ENCODE peak calls at places on chromosomes 16 and 17, in six cellular contexts. One of them, this sample, is unnamed.

GRCh38 chr16:18983565-18984424 is at the start of gene TMC7:
- DNase-seq in lower lobe of right lung: peak
- DNase-seq in NCI-H446: peak
- DNase-seq in stimulated activated CD4-positive, alpha-beta T cell treated with anti-CD3 and anti-CD28 coated beads, Interleukin-2, amount 100 ng/mL, for 24 hours: no peak
- DNase-seq in H9: peak
- DNase-seq in H54: peak
- DNase-seq in this sample: peak

GRCh38 chr17:55420067-55420775 is 1.4 kb downstream of the MMD start:
- DNase-seq in NCI-H446: no peak
- DNase-seq in H54: no peak
- DNase-seq in stimulated activated CD4-positive, alpha-beta T cell treated with anti-CD3 and anti-CD28 coated beads, Interleukin-2, amount 100 ng/mL, for 24 hours: peak
- DNase-seq in H9: no peak
- DNase-seq in lower lobe of right lung: no peak
- DNase-seq in this sample: peak

GRCh38 chr16:65731840-65732239 is 610.0 kb upstream of the CDH11 start:
- DNase-seq in H9: no peak
- DNase-seq in stimulated activated CD4-positive, alpha-beta T cell treated with anti-CD3 and anti-CD28 coated beads, Interleukin-2, amount 100 ng/mL, for 24 hours: no peak
- DNase-seq in H54: no peak
- DNase-seq in NCI-H446: no peak
- DNase-seq in lower lobe of right lung: no peak
- DNase-seq in this sample: no peak

GRCh38 chr16:81604960-81605383 is 160.4 kb downstream of the CMIP start:
- DNase-seq in H9: no peak
- DNase-seq in stimulated activated CD4-positive, alpha-beta T cell treated with anti-CD3 and anti-CD28 coated beads, Interleukin-2, amount 100 ng/mL, for 24 hours: no peak
- DNase-seq in lower lobe of right lung: no peak
- DNase-seq in H54: peak
- DNase-seq in NCI-H446: no peak
- DNase-seq in this sample: no peak

GRCh38 chr16:23948949-23949392 is 113.2 kb downstream of the PRKCB start:
- DNase-seq in NCI-H446: no peak
- DNase-seq in stimulated activated CD4-positive, alpha-beta T cell treated with anti-CD3 and anti-CD28 coated beads, Interleukin-2, amount 100 ng/mL, for 24 hours: peak
- DNase-seq in H9: no peak
- DNase-seq in lower lobe of right lung: no peak
- DNase-seq in H54: no peak
- DNase-seq in this sample: peak

GRCh38 chr17:51764387-51764971 is 394.0 kb downstream of the CA10 start:
- DNase-seq in stimulated activated CD4-positive, alpha-beta T cell treated with anti-CD3 and anti-CD28 coated beads, Interleukin-2, amount 100 ng/mL, for 24 hours: peak
- DNase-seq in H9: peak
- DNase-seq in H54: peak
- DNase-seq in lower lobe of right lung: no peak
- DNase-seq in NCI-H446: peak
- DNase-seq in this sample: peak

GRCh38 chr17:81804559-81805399 is 829 bp downstream of the GCGR start:
- DNase-seq in H9: no peak
- DNase-seq in NCI-H446: no peak
- DNase-seq in lower lobe of right lung: no peak
- DNase-seq in stimulated activated CD4-positive, alpha-beta T cell treated with anti-CD3 and anti-CD28 coated beads, Interleukin-2, amount 100 ng/mL, for 24 hours: no peak
- DNase-seq in H54: no peak
- DNase-seq in this sample: no peak

GRCh38 chr16:51508813-51509212 is 357.7 kb upstream of the SALL1 start:
- DNase-seq in NCI-H446: no peak
- DNase-seq in H54: no peak
- DNase-seq in lower lobe of right lung: no peak
- DNase-seq in H9: no peak
- DNase-seq in stimulated activated CD4-positive, alpha-beta T cell treated with anti-CD3 and anti-CD28 coated beads, Interleukin-2, amount 100 ng/mL, for 24 hours: no peak
- DNase-seq in this sample: no peak

GRCh38 chr16:76108460-76108859 is 168.7 kb upstream of the CNTNAP4 start:
- DNase-seq in lower lobe of right lung: no peak
- DNase-seq in stimulated activated CD4-positive, alpha-beta T cell treated with anti-CD3 and anti-CD28 coated beads, Interleukin-2, amount 100 ng/mL, for 24 hours: no peak
- DNase-seq in H9: no peak
- DNase-seq in H54: no peak
- DNase-seq in NCI-H446: no peak
- DNase-seq in this sample: no peak

GRCh38 chr17:78557598-78558039 is 19.6 kb downstream of the DNAH17 start:
- DNase-seq in stimulated activated CD4-positive, alpha-beta T cell treated with anti-CD3 and anti-CD28 coated beads, Interleukin-2, amount 100 ng/mL, for 24 hours: no peak
- DNase-seq in H9: no peak
- DNase-seq in NCI-H446: peak
- DNase-seq in lower lobe of right lung: no peak
- DNase-seq in H54: peak
- DNase-seq in this sample: no peak

GRCh38 chr17:16419929-16420271 is 4.5 kb downstream of the TRPV2 start:
- DNase-seq in lower lobe of right lung: no peak
- DNase-seq in H54: peak
- DNase-seq in H9: no peak
- DNase-seq in stimulated activated CD4-positive, alpha-beta T cell treated with anti-CD3 and anti-CD28 coated beads, Interleukin-2, amount 100 ng/mL, for 24 hours: peak
- DNase-seq in NCI-H446: no peak
- DNase-seq in this sample: no peak

GRCh38 chr17:3035968-3036280 is 27.5 kb downstream of the OR1D5 start:
- DNase-seq in NCI-H446: no peak
- DNase-seq in H54: no peak
- DNase-seq in H9: no peak
- DNase-seq in lower lobe of right lung: no peak
- DNase-seq in stimulated activated CD4-positive, alpha-beta T cell treated with anti-CD3 and anti-CD28 coated beads, Interleukin-2, amount 100 ng/mL, for 24 hours: no peak
- DNase-seq in this sample: no peak

GRCh38 chr17:31511583-31511982 is 120.1 kb downstream of the RAB11FIP4 start:
- DNase-seq in H54: no peak
- DNase-seq in stimulated activated CD4-positive, alpha-beta T cell treated with anti-CD3 and anti-CD28 coated beads, Interleukin-2, amount 100 ng/mL, for 24 hours: no peak
- DNase-seq in lower lobe of right lung: no peak
- DNase-seq in NCI-H446: no peak
- DNase-seq in H9: no peak
- DNase-seq in this sample: no peak

GRCh38 chr16:14399397-14400284 is 230.4 kb downstream of the PARN start:
- DNase-seq in stimulated activated CD4-positive, alpha-beta T cell treated with anti-CD3 and anti-CD28 coated beads, Interleukin-2, amount 100 ng/mL, for 24 hours: no peak
- DNase-seq in H54: no peak
- DNase-seq in lower lobe of right lung: no peak
- DNase-seq in NCI-H446: peak
- DNase-seq in H9: no peak
- DNase-seq in this sample: no peak

GRCh38 chr16:88936008-88936912 is 40.7 kb downstream of the CBFA2T3 start:
- DNase-seq in H9: peak
- DNase-seq in lower lobe of right lung: peak
- DNase-seq in NCI-H446: peak
- DNase-seq in stimulated activated CD4-positive, alpha-beta T cell treated with anti-CD3 and anti-CD28 coated beads, Interleukin-2, amount 100 ng/mL, for 24 hours: no peak
- DNase-seq in H54: no peak
- DNase-seq in this sample: peak

GRCh38 chr17:78348055-78348745 is 11.7 kb downstream of the SOCS3 start:
- DNase-seq in stimulated activated CD4-positive, alpha-beta T cell treated with anti-CD3 and anti-CD28 coated beads, Interleukin-2, amount 100 ng/mL, for 24 hours: no peak
- DNase-seq in H9: no peak
- DNase-seq in lower lobe of right lung: no peak
- DNase-seq in NCI-H446: no peak
- DNase-seq in H54: no peak
- DNase-seq in this sample: no peak

GRCh38 chr16:84648595-84649510 is 542 bp downstream of the KLHL36 start:
- DNase-seq in H54: no peak
- DNase-seq in stimulated activated CD4-positive, alpha-beta T cell treated with anti-CD3 and anti-CD28 coated beads, Interleukin-2, amount 100 ng/mL, for 24 hours: peak
- DNase-seq in lower lobe of right lung: peak
- DNase-seq in NCI-H446: no peak
- DNase-seq in H9: no peak
- DNase-seq in this sample: peak

GRCh38 chr17:236641-237405 is 55.4 kb upstream of the DOC2B start:
- DNase-seq in NCI-H446: no peak
- DNase-seq in stimulated activated CD4-positive, alpha-beta T cell treated with anti-CD3 and anti-CD28 coated beads, Interleukin-2, amount 100 ng/mL, for 24 hours: no peak
- DNase-seq in H54: no peak
- DNase-seq in lower lobe of right lung: peak
- DNase-seq in H9: no peak
- DNase-seq in this sample: no peak

GRCh38 chr16:12639044-12639443 is 164.6 kb downstream of the CPPED1 start:
- DNase-seq in stimulated activated CD4-positive, alpha-beta T cell treated with anti-CD3 and anti-CD28 coated beads, Interleukin-2, amount 100 ng/mL, for 24 hours: no peak
- DNase-seq in NCI-H446: no peak
- DNase-seq in H54: peak
- DNase-seq in H9: no peak
- DNase-seq in lower lobe of right lung: no peak
- DNase-seq in this sample: no peak

GRCh38 chr16:11094075-11094593 is 149.8 kb downstream of the CLEC16A start:
- DNase-seq in H54: peak
- DNase-seq in H9: no peak
- DNase-seq in NCI-H446: no peak
- DNase-seq in lower lobe of right lung: no peak
- DNase-seq in stimulated activated CD4-positive, alpha-beta T cell treated with anti-CD3 and anti-CD28 coated beads, Interleukin-2, amount 100 ng/mL, for 24 hours: peak
- DNase-seq in this sample: peak

GRCh38 chr16:49486350-49486749 is 112.7 kb downstream of the C16orf78 start:
- DNase-seq in lower lobe of right lung: no peak
- DNase-seq in stimulated activated CD4-positive, alpha-beta T cell treated with anti-CD3 and anti-CD28 coated beads, Interleukin-2, amount 100 ng/mL, for 24 hours: no peak
- DNase-seq in H54: no peak
- DNase-seq in NCI-H446: peak
- DNase-seq in H9: no peak
- DNase-seq in this sample: no peak

GRCh38 chr16:1169285-1170075 is 16.6 kb downstream of the CACNA1H start:
- DNase-seq in stimulated activated CD4-positive, alpha-beta T cell treated with anti-CD3 and anti-CD28 coated beads, Interleukin-2, amount 100 ng/mL, for 24 hours: no peak
- DNase-seq in NCI-H446: no peak
- DNase-seq in H54: no peak
- DNase-seq in H9: no peak
- DNase-seq in lower lobe of right lung: no peak
- DNase-seq in this sample: no peak

GRCh38 chr17:79023180-79023705 is 726 bp upstream of the C1QTNF1 start:
- DNase-seq in H54: no peak
- DNase-seq in lower lobe of right lung: no peak
- DNase-seq in stimulated activated CD4-positive, alpha-beta T cell treated with anti-CD3 and anti-CD28 coated beads, Interleukin-2, amount 100 ng/mL, for 24 hours: no peak
- DNase-seq in NCI-H446: no peak
- DNase-seq in H9: no peak
- DNase-seq in this sample: no peak

GRCh38 chr17:42894283-42895184 is 6.1 kb upstream of the G6PC1 start:
- DNase-seq in lower lobe of right lung: no peak
- DNase-seq in H54: no peak
- DNase-seq in NCI-H446: no peak
- DNase-seq in stimulated activated CD4-positive, alpha-beta T cell treated with anti-CD3 and anti-CD28 coated beads, Interleukin-2, amount 100 ng/mL, for 24 hours: no peak
- DNase-seq in H9: no peak
- DNase-seq in this sample: no peak

GRCh38 chr17:73798111-73798748 is 154.0 kb upstream of the SDK2 start:
- DNase-seq in H54: peak
- DNase-seq in lower lobe of right lung: no peak
- DNase-seq in stimulated activated CD4-positive, alpha-beta T cell treated with anti-CD3 and anti-CD28 coated beads, Interleukin-2, amount 100 ng/mL, for 24 hours: no peak
- DNase-seq in H9: no peak
- DNase-seq in NCI-H446: peak
- DNase-seq in this sample: no peak

GRCh38 chr16:64089697-64090096 is 1032.2 kb downstream of the CDH11 start:
- DNase-seq in H9: peak
- DNase-seq in stimulated activated CD4-positive, alpha-beta T cell treated with anti-CD3 and anti-CD28 coated beads, Interleukin-2, amount 100 ng/mL, for 24 hours: no peak
- DNase-seq in lower lobe of right lung: no peak
- DNase-seq in H54: no peak
- DNase-seq in NCI-H446: peak
- DNase-seq in this sample: no peak

GRCh38 chr17:38333635-38334295 is 10.0 kb downstream of the GPR179 start:
- DNase-seq in H54: peak
- DNase-seq in NCI-H446: peak
- DNase-seq in stimulated activated CD4-positive, alpha-beta T cell treated with anti-CD3 and anti-CD28 coated beads, Interleukin-2, amount 100 ng/mL, for 24 hours: peak
- DNase-seq in lower lobe of right lung: peak
- DNase-seq in H9: peak
- DNase-seq in this sample: peak

GRCh38 chr17:40526668-40527067 is 25.2 kb upstream of the TNS4 start:
- DNase-seq in stimulated activated CD4-positive, alpha-beta T cell treated with anti-CD3 and anti-CD28 coated beads, Interleukin-2, amount 100 ng/mL, for 24 hours: no peak
- DNase-seq in lower lobe of right lung: no peak
- DNase-seq in H54: no peak
- DNase-seq in NCI-H446: no peak
- DNase-seq in H9: no peak
- DNase-seq in this sample: no peak

GRCh38 chr17:39139137-39139516 is 12.3 kb downstream of the PLXDC1 start:
- DNase-seq in lower lobe of right lung: no peak
- DNase-seq in H9: no peak
- DNase-seq in H54: peak
- DNase-seq in NCI-H446: no peak
- DNase-seq in stimulated activated CD4-positive, alpha-beta T cell treated with anti-CD3 and anti-CD28 coated beads, Interleukin-2, amount 100 ng/mL, for 24 hours: no peak
- DNase-seq in this sample: no peak

GRCh38 chr17:37488009-37488604 is 1.6 kb upstream of the DUSP14 start:
- DNase-seq in H54: peak
- DNase-seq in lower lobe of right lung: no peak
- DNase-seq in stimulated activated CD4-positive, alpha-beta T cell treated with anti-CD3 and anti-CD28 coated beads, Interleukin-2, amount 100 ng/mL, for 24 hours: no peak
- DNase-seq in H9: no peak
- DNase-seq in NCI-H446: peak
- DNase-seq in this sample: no peak

GRCh38 chr16:67922740-67923139 is 8.9 kb downstream of the CTRL start:
- DNase-seq in stimulated activated CD4-positive, alpha-beta T cell treated with anti-CD3 and anti-CD28 coated beads, Interleukin-2, amount 100 ng/mL, for 24 hours: no peak
- DNase-seq in NCI-H446: peak
- DNase-seq in H9: no peak
- DNase-seq in lower lobe of right lung: no peak
- DNase-seq in H54: no peak
- DNase-seq in this sample: no peak

GRCh38 chr16:55478827-55479559 is at the start of gene MMP2:
- DNase-seq in lower lobe of right lung: peak
- DNase-seq in stimulated activated CD4-positive, alpha-beta T cell treated with anti-CD3 and anti-CD28 coated beads, Interleukin-2, amount 100 ng/mL, for 24 hours: no peak
- DNase-seq in H54: peak
- DNase-seq in H9: peak
- DNase-seq in NCI-H446: peak
- DNase-seq in this sample: no peak

GRCh38 chr16:57175896-57176295 is 9.9 kb downstream of the PSME3IP1 start:
- DNase-seq in stimulated activated CD4-positive, alpha-beta T cell treated with anti-CD3 and anti-CD28 coated beads, Interleukin-2, amount 100 ng/mL, for 24 hours: no peak
- DNase-seq in H9: no peak
- DNase-seq in lower lobe of right lung: no peak
- DNase-seq in H54: no peak
- DNase-seq in NCI-H446: no peak
- DNase-seq in this sample: no peak

GRCh38 chr16:974606-975312 is 4.0 kb upstream of the LMF1 start:
- DNase-seq in stimulated activated CD4-positive, alpha-beta T cell treated with anti-CD3 and anti-CD28 coated beads, Interleukin-2, amount 100 ng/mL, for 24 hours: no peak
- DNase-seq in H54: no peak
- DNase-seq in lower lobe of right lung: no peak
- DNase-seq in NCI-H446: no peak
- DNase-seq in H9: no peak
- DNase-seq in this sample: no peak